ENCODE peak calls at places on chromosomes 1 and 21, in eight cellular contexts. X is T-helper 2 cell; B is stimulated activated CD4-positive, alpha-beta T cell treated with anti-CD3 and anti-CD28 coated beads, Interleukin-12 subunit alpha, Interleukin-12 subunit beta, amount 100 ng/mL, for 4 hours; C is MG63; A is HT1080; T is sciatic nerve; I is activated naive CD4-positive, alpha-beta T cell treated with anti-CD3 and anti-CD28 coated beads, Interleukin-2, amount 50 U/mL, for 72 hours; Z is naive thymus-derived CD8-positive, alpha-beta T cell. Q is an unnamed sample.

GRCh38 chr1:224170748-224171478 is 12.1 kb upstream of the DEGS1 start:
- DNase-seq in X (no peak), B (no peak), C (no peak), A (peak; percentile 6), T (no peak), I (no peak), Z (peak; percentile 73), Q (peak; percentile 36)

GRCh38 chr1:161082996-161083742 is 6.2 kb downstream of the NECTIN4 start:
- DNase-seq in X (no peak), B (no peak), C (peak; percentile 94), A (peak; percentile 93), T (no peak), I (no peak), Z (no peak), Q (peak; percentile 98)

GRCh38 chr1:201419737-201420607 is 1.6 kb downstream of the TNNI1 start:
- DNase-seq in X (no peak), B (no peak), C (peak; percentile 27), A (no peak), T (no peak), I (no peak), Z (peak; percentile 50), Q (no peak)

GRCh38 chr1:59521456-59521855 is 224.6 kb downstream of the FGGY start:
- DNase-seq in X (no peak), B (no peak), C (no peak), A (no peak), T (no peak), I (no peak), Z (no peak), Q (peak; percentile 11)

GRCh38 chr1:226349801-226350503 is 41.0 kb upstream of the LIN9 start:
- DNase-seq in X (no peak), B (no peak), C (no peak), A (no peak), T (no peak), I (no peak), Z (no peak), Q (no peak)

GRCh38 chr1:16145030-16145987 is 10.6 kb downstream of the EPHA2 start:
- DNase-seq in X (no peak), B (no peak), C (peak; percentile 96), A (peak; percentile 95), T (peak; percentile 80), I (no peak), Z (no peak), Q (peak; percentile 98)

GRCh38 chr1:53878492-53879105 is 11.0 kb downstream of the YIPF1 start:
- DNase-seq in X (no peak), B (no peak), C (no peak), A (peak; percentile 24), T (no peak), I (no peak), Z (no peak), Q (peak; percentile 74)

GRCh38 chr1:37605806-37606474 is 10.2 kb upstream of the GNL2 start:
- DNase-seq in X (no peak), B (no peak), C (peak; percentile 99), A (no peak), T (no peak), I (no peak), Z (no peak), Q (peak; percentile 70)

GRCh38 chr1:150765229-150765976 is at the start of gene CTSS:
- DNase-seq in X (no peak), B (no peak), C (no peak), A (peak; percentile 6), T (no peak), I (peak; percentile 11), Z (no peak), Q (peak; percentile 40)

GRCh38 chr1:181985981-181986906 is 75.3 kb downstream of the ZNF648 start:
- DNase-seq in X (no peak), B (no peak), C (no peak), A (no peak), T (no peak), I (no peak), Z (no peak), Q (no peak)

GRCh38 chr21:33478858-33479678 is 706 bp downstream of the TMEM50B start:
- DNase-seq in X (peak; percentile 15), B (peak; percentile 44), C (peak; percentile 22), A (no peak), T (peak; percentile 69), I (peak; percentile 48), Z (peak; percentile 77), Q (peak; percentile 75)

GRCh38 chr1:232538224-232538942 is 91.5 kb downstream of the SIPA1L2 start:
- DNase-seq in X (no peak), B (no peak), C (peak; percentile 41), A (peak; percentile 83), T (no peak), I (no peak), Z (no peak), Q (peak; percentile 70)

GRCh38 chr1:59685666-59686065 is 129.1 kb upstream of the HOOK1 start:
- DNase-seq in X (no peak), B (no peak), C (no peak), A (no peak), T (no peak), I (no peak), Z (no peak), Q (no peak)

GRCh38 chr1:234866007-234866866 is 256.3 kb upstream of the IRF2BP2 start:
- DNase-seq in X (no peak), B (no peak), C (peak; percentile 32), A (peak; percentile 82), T (peak; percentile 56), I (no peak), Z (no peak), Q (peak; percentile 92)

GRCh38 chr1:36818771-36819170 is 215.5 kb downstream of the GRIK3 start:
- DNase-seq in X (no peak), B (no peak), C (no peak), A (no peak), T (no peak), I (no peak), Z (no peak), Q (no peak)

GRCh38 chr1:20792177-20792576 is 5.1 kb upstream of the HP1BP3 start:
- DNase-seq in X (no peak), B (no peak), C (peak; percentile 78), A (peak; percentile 19), T (no peak), I (no peak), Z (no peak), Q (peak; percentile 81)

GRCh38 chr1:234980657-234981396 is 147.8 kb downstream of the TOMM20 start:
- DNase-seq in X (peak; percentile 63), B (peak; percentile 67), C (peak; percentile 99), A (peak; percentile 98), T (peak; percentile 79), I (peak; percentile 75), Z (no peak), Q (peak; percentile 98)

GRCh38 chr1:218123968-218124367 is 161.1 kb upstream of the RRP15 start:
- DNase-seq in X (no peak), B (no peak), C (no peak), A (no peak), T (no peak), I (no peak), Z (no peak), Q (no peak)

GRCh38 chr1:19448491-19449439 is 36.6 kb downstream of the CAPZB start:
- DNase-seq in X (no peak), B (no peak), C (peak; percentile 61), A (peak; percentile 85), T (peak; percentile 85), I (no peak), Z (peak; percentile 35), Q (peak; percentile 94)

GRCh38 chr1:220924331-220924730 is 45.1 kb downstream of the HLX start:
- DNase-seq in X (no peak), B (no peak), C (no peak), A (no peak), T (no peak), I (no peak), Z (no peak), Q (peak; percentile 25)

GRCh38 chr1:28196330-28196729 is 19.8 kb upstream of the PTAFR start:
- DNase-seq in X (no peak), B (no peak), C (no peak), A (no peak), T (no peak), I (no peak), Z (no peak), Q (no peak)

GRCh38 chr1:154729031-154729442 is 121.1 kb upstream of the ADAR start:
- DNase-seq in X (no peak), B (no peak), C (peak; percentile 51), A (peak; percentile 82), T (no peak), I (no peak), Z (no peak), Q (peak; percentile 53)

GRCh38 chr1:93394514-93394913 is 48.8 kb downstream of the DR1 start:
- DNase-seq in X (no peak), B (no peak), C (no peak), A (no peak), T (no peak), I (no peak), Z (no peak), Q (peak; percentile 43)

GRCh38 chr1:24920155-24920925 is 9.7 kb downstream of the RUNX3 start:
- DNase-seq in X (peak; percentile 79), B (peak; percentile 49), C (no peak), A (no peak), T (no peak), I (no peak), Z (no peak), Q (peak; percentile 98)

GRCh38 chr1:203799157-203799556 is 3.7 kb downstream of the ZBED6 start:
- DNase-seq in X (no peak), B (no peak), C (no peak), A (no peak), T (no peak), I (no peak), Z (no peak), Q (peak; percentile 69)

GRCh38 chr1:38000529-38001453 is 4.5 kb downstream of the FHL3 start:
- DNase-seq in X (no peak), B (no peak), C (peak; percentile 60), A (peak; percentile 87), T (no peak), I (no peak), Z (no peak), Q (peak; percentile 83)

GRCh38 chr1:200365897-200366426 is 43.9 kb downstream of the ZNF281 start:
- DNase-seq in X (no peak), B (no peak), C (no peak), A (no peak), T (no peak), I (no peak), Z (no peak), Q (peak; percentile 40)

GRCh38 chr1:64161347-64162080 is 41.9 kb upstream of the UBE2U start:
- DNase-seq in X (no peak), B (no peak), C (peak; percentile 65), A (no peak), T (no peak), I (no peak), Z (no peak), Q (peak; percentile 67)

GRCh38 chr1:41915786-41916571 is 2.7 kb downstream of the HIVEP3 start:
- DNase-seq in X (no peak), B (no peak), C (no peak), A (peak; percentile 30), T (no peak), I (no peak), Z (no peak), Q (no peak)

GRCh38 chr1:147534386-147534785 is 6.9 kb upstream of the BCL9 start:
- DNase-seq in X (no peak), B (no peak), C (peak; percentile 10), A (no peak), T (no peak), I (no peak), Z (no peak), Q (peak; percentile 13)

GRCh38 chr1:7988576-7988975 is 27.1 kb downstream of the PARK7 start:
- DNase-seq in X (no peak), B (no peak), C (no peak), A (no peak), T (no peak), I (no peak), Z (no peak), Q (peak; percentile 26)

GRCh38 chr1:203040518-203041275 is 14.4 kb downstream of the PPFIA4 start:
- DNase-seq in X (no peak), B (no peak), C (no peak), A (no peak), T (peak; percentile 13), I (no peak), Z (peak; percentile 11), Q (no peak)

GRCh38 chr1:205983925-205984725 is 19.1 kb downstream of the RAB7B start:
- DNase-seq in X (no peak), B (peak; percentile 11), C (peak; percentile 52), A (peak; percentile 57), T (peak; percentile 80), I (no peak), Z (peak; percentile 50), Q (peak; percentile 82)

GRCh38 chr21:38171723-38172344 is 85.0 kb upstream of the KCNJ15 start:
- DNase-seq in X (no peak), B (no peak), C (peak; percentile 38), A (peak; percentile 90), T (no peak), I (no peak), Z (no peak), Q (peak; percentile 53)

Q was measured in GM23248.